ENCODE peak calls at places on chromosomes 2 and 18, in eight cellular contexts. C, L, M, A, R, S, P and Y are unnamed samples.

GRCh38 chr2:8857709-8858108 is 20.3 kb upstream of the KIDINS220 start:
- DNase-seq in L (no peak), R (no peak), S (no peak), A (no peak), P (no peak), C (peak; percentile 4), M (no peak), Y (no peak)

GRCh38 chr2:174603280-174603679 is 5.7 kb upstream of the WIPF1 start:
- DNase-seq in P (no peak), R (no peak), L (peak; percentile 47), A (peak; percentile 78), M (peak; percentile 50), C (peak; percentile 61), S (no peak), Y (peak; percentile 74)

GRCh38 chr2:72956936-72957335 is 39.6 kb downstream of the EMX1 start:
- DNase-seq in C (no peak), R (no peak), S (no peak), M (no peak), L (no peak), A (no peak), P (no peak), Y (no peak)

GRCh38 chr18:36942264-36942663 is 113.3 kb downstream of the KIAA1328 start:
- DNase-seq in P (no peak), R (no peak), A (peak; percentile 32), C (peak; percentile 17), S (no peak), M (no peak), L (peak; percentile 51), Y (no peak)

GRCh38 chr2:101387151-101387807 is at the start of gene CREG2:
- DNase-seq in A (peak; percentile 65), L (peak; percentile 74), M (peak; percentile 75), C (peak; percentile 41), S (no peak), P (peak; percentile 70), R (peak; percentile 85), Y (peak; percentile 63)

GRCh38 chr2:120260736-120261135 is 8.1 kb downstream of the RALB start:
- DNase-seq in R (no peak), C (no peak), L (no peak), M (no peak), S (no peak), P (no peak), A (no peak), Y (no peak)

GRCh38 chr2:63425079-63425416 is 163.2 kb downstream of the WDPCP start:
- DNase-seq in L (no peak), A (no peak), R (no peak), C (no peak), S (no peak), M (no peak), P (no peak), Y (no peak)

GRCh38 chr2:8402222-8402621 is 279.6 kb upstream of the ID2 start:
- DNase-seq in M (no peak), P (no peak), L (no peak), C (peak; percentile 94), A (no peak), R (no peak), S (no peak), Y (no peak)

GRCh38 chr2:105712981-105713596 is 31.6 kb upstream of the NCK2 start:
- DNase-seq in L (peak; percentile 67), M (no peak), A (peak; percentile 78), R (no peak), S (peak; percentile 29), P (no peak), C (no peak), Y (no peak)

GRCh38 chr2:138658187-138658894 is 121.8 kb downstream of the NXPH2 start:
- DNase-seq in C (no peak), M (no peak), S (no peak), P (no peak), R (no peak), A (no peak), L (no peak), Y (no peak)

GRCh38 chr2:498493-499178 is 178.6 kb downstream of the TMEM18 start:
- DNase-seq in R (no peak), M (no peak), A (no peak), P (no peak), S (no peak), L (no peak), C (no peak), Y (no peak)